ENCODE peak calls at places on chromosome 2, in ten cellular contexts. K is HCT116, W is PC-9, H is body of pancreas, I is esophagus squamous epithelium, V is right lobe of liver, T is fibroblast of lung, G is brain microvascular endothelial cell, E is heart right ventricle, L is HepG2. N is an unnamed sample.

GRCh38 chr2:170241731-170242130 is 63.8 kb downstream of the MYO3B start:
- DNase-seq in E (no peak), V (no peak), T (no peak), W (no peak), I (no peak), G (no peak), K (no peak), L (no peak), H (no peak), N (no peak)

GRCh38 chr2:105344704-105345345 is 7.5 kb downstream of the C2orf49 start:
- DNase-seq in K (no peak), G (no peak), E (no peak), V (no peak), H (no peak), T (no peak), I (no peak), W (peak; percentile 45), L (peak; percentile 58), N (no peak)

GRCh38 chr2:109164739-109165221 is 35.8 kb downstream of the SH3RF3 start:
- DNase-seq in V (no peak), H (no peak), L (no peak), T (peak; percentile 92), G (no peak), I (no peak), W (no peak), K (no peak), E (peak; percentile 61), N (no peak)

GRCh38 chr2:121333834-121334558 is 49.0 kb upstream of the TFCP2L1 start:
- DNase-seq in W (no peak), G (no peak), K (no peak), T (no peak), E (no peak), I (no peak), H (no peak), L (peak; percentile 20), V (no peak), N (no peak)

GRCh38 chr2:1718339-1719220 is 25.7 kb downstream of the PXDN start:
- DNase-seq in I (no peak), H (no peak), K (no peak), E (no peak), W (peak; percentile 17), V (no peak), T (no peak), L (no peak), G (no peak), N (no peak)

GRCh38 chr2:165238295-165238694 is 919 bp upstream of the SCN2A start:
- DNase-seq in I (no peak), E (no peak), L (no peak), W (no peak), H (no peak), V (no peak), G (no peak), T (peak; percentile 23), K (no peak), N (no peak)

GRCh38 chr2:209619782-209620181 is 151.8 kb upstream of the UNC80 start:
- DNase-seq in V (no peak), H (no peak), G (no peak), W (no peak), I (no peak), T (no peak), K (no peak), L (no peak), E (no peak), N (no peak)

GRCh38 chr2:184032983-184033382 is 565.3 kb upstream of the ZNF804A start:
- DNase-seq in E (no peak), V (no peak), L (no peak), T (no peak), K (no peak), G (no peak), H (no peak), W (no peak), I (no peak), N (no peak)

GRCh38 chr2:220320326-220320725 is 692.9 kb downstream of the SLC4A3 start:
- DNase-seq in L (no peak), K (no peak), W (no peak), E (no peak), T (peak; percentile 13), I (no peak), V (no peak), G (no peak), H (no peak), N (no peak)

GRCh38 chr2:46521215-46521683 is 41.9 kb downstream of the TMEM247 start:
- DNase-seq in K (no peak), T (peak; percentile 62), V (no peak), G (peak; percentile 4), W (no peak), I (no peak), E (peak; percentile 71), L (no peak), H (peak; percentile 22), N (peak; percentile 77)

GRCh38 chr2:71609441-71609840 is 156.1 kb downstream of the DYSF start:
- DNase-seq in I (no peak), E (no peak), K (no peak), L (no peak), T (peak; percentile 51), V (peak; percentile 20), G (peak; percentile 53), H (no peak), W (peak; percentile 85), N (no peak)

GRCh38 chr2:138919336-138919735 is 139.1 kb upstream of the NXPH2 start:
- DNase-seq in L (no peak), E (no peak), I (no peak), V (no peak), W (no peak), H (no peak), G (no peak), T (no peak), K (no peak), N (no peak)

GRCh38 chr2:55119711-55120487 is 69.6 kb upstream of the RTN4 start:
- DNase-seq in H (no peak), I (no peak), K (no peak), V (no peak), E (no peak), G (no peak), T (no peak), L (no peak), W (no peak), N (no peak)

GRCh38 chr2:220279372-220279771 is 651.9 kb downstream of the SLC4A3 start:
- DNase-seq in I (no peak), L (no peak), E (no peak), G (peak; percentile 81), V (no peak), T (peak; percentile 96), W (peak; percentile 69), K (peak; percentile 29), H (no peak), N (no peak)

DNA sequence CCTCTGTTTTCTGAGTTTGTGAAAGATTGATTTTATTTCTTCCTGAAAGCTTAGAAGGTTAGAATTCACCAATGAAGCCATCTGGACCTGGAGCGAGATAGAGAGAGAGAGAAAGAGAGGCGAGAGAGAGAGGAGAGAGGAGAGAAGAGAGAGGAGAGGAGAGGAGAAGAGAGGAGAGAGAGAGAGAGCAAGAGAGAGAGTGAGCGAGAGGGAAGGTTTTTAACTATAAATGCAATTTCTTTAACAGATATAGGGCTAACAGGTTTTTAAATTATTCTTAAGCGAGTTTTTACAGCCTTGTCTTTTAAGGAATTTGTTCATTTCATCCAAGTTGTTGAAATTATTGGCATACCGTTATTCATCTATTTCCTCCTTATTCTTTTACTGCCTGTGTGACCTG is 56.0 kb downstream of the BABAM2 start:
- DNase-seq in E (no peak), V (no peak), G (no peak), H (no peak), K (no peak), T (no peak), L (no peak), W (no peak), I (no peak), N (no peak)
- H3K27ac ChIP-seq in E (no peak overlapping the region), V (no peak overlapping the region), G (no peak overlapping the region), H (no peak overlapping the region), K (no peak overlapping the region), T (no peak overlapping the region), L (no peak overlapping the region), W (peak overlapping the region; percentile 7), I (no peak overlapping the region), N (no peak overlapping the region)

GRCh38 chr2:76512421-76512820 is 801.7 kb upstream of the GCFC2 start:
- DNase-seq in V (no peak), T (no peak), W (no peak), E (no peak), I (no peak), K (no peak), H (no peak), G (no peak), L (no peak), N (no peak)

GRCh38 chr2:76506538-76506937 is 795.8 kb upstream of the GCFC2 start:
- DNase-seq in H (no peak), I (no peak), G (no peak), E (no peak), V (no peak), W (no peak), T (no peak), L (no peak), K (no peak), N (no peak)
- TF ChIP-seq CTCF in H (no peak), I (no peak), G (no peak), E (no peak), V (no peak), W (no peak), T (no peak), L (no peak), K (no peak), N (no peak)

GRCh38 chr2:26203091-26203490 is 30.2 kb downstream of the GAREM2 start:
- DNase-seq in T (no peak), V (no peak), W (no peak), K (no peak), H (no peak), I (no peak), L (no peak), G (no peak), E (no peak), N (no peak)

DNA sequence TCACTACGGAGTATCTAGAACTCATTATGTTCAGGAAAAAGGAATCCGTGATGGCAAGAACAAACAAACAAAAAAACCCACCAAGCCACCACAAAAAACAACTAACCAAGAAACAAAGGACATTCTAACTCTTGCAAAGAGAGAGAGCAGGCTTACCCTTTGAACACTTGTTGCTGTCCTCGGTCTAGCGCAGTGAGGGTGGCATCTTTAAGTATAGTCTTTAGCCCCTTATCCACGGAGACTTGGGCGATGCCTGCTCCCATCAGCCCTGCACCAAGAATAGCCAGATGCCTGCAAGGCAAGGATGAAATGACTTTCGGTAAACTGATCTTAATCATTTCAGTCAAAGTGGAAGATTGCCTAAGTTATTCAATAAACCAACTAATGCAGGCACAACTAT is 31.0 kb downstream of the GAREM2 start:
- DNase-seq in E (no peak), I (no peak), G (no peak), T (no peak), K (no peak), W (no peak), V (no peak), H (no peak), L (no peak), N (no peak)
- H3K36me3 ChIP-seq in E (peaks cover 99% of the 10 kb centered on the region), I (peaks cover 11% of the 10 kb centered on the region), G (peaks cover 44% of the 10 kb centered on the region), T (peaks cover 8% of the 10 kb centered on the region), K (peaks cover 29% of the 10 kb centered on the region), W (peaks cover 37% of the 10 kb centered on the region), V (peaks cover 54% of the 10 kb centered on the region), H (peaks cover 21% of the 10 kb centered on the region), L (peaks cover 31% of the 10 kb centered on the region), N (peaks cover 99% of the 10 kb centered on the region)

DNA sequence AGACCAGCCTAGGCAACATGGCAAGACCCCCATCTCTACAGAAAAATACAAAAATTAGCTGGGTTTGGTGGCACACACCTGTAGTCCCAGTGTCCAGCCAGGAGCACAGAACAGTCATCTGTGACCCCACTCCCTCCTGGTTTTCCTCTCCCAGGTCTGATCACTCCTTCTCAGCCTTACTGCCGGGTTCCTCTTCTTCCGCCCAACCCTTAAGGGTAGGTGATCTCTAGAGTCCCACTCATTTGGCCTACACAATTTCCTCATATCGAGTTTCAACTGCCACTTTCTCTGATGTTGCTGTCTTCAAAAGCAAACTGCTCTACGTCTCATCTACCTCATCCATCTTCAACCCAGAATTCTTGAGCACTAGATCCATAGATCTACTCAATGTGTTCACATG is 13.4 kb upstream of the MAT2A start:
- DNase-seq in I (no peak), G (no peak), K (no peak), E (no peak), L (no peak), W (no peak), T (no peak), H (no peak), V (no peak), N (no peak)
- H3K27ac ChIP-seq in I (peak overlapping the region; percentile 57), G (no peak overlapping the region), K (no peak overlapping the region), E (peak overlapping the region; percentile 66), L (no peak overlapping the region), W (no peak overlapping the region), T (no peak overlapping the region), H (no peak overlapping the region), V (no peak overlapping the region), N (peak overlapping the region; percentile 81)